ENCODE peak calls at places on chromosomes 16 and 17, in four cellular contexts. One of them, this sample, is unnamed.

GRCh38 chr17:58417300-58418092 is at the start of gene RNF43:
- DNase-seq in activated CD4-positive, alpha-beta T cell treated with anti-CD3 and anti-CD28 coated beads, Interleukin-2, amount 50 U/mL, for 48 hours: peak
- DNase-seq in MM.1S: peak
- DNase-seq in B cell: peak
- DNase-seq in this sample: peak

GRCh38 chr16:58556678-58557077 is 41.4 kb downstream of the SETD6 start:
- DNase-seq in activated CD4-positive, alpha-beta T cell treated with anti-CD3 and anti-CD28 coated beads, Interleukin-2, amount 50 U/mL, for 48 hours: no peak
- DNase-seq in MM.1S: no peak
- DNase-seq in B cell: no peak
- DNase-seq in this sample: no peak

GRCh38 chr16:77660311-77660710 is 62.0 kb upstream of the NUDT7 start:
- DNase-seq in activated CD4-positive, alpha-beta T cell treated with anti-CD3 and anti-CD28 coated beads, Interleukin-2, amount 50 U/mL, for 48 hours: no peak
- DNase-seq in MM.1S: no peak
- DNase-seq in B cell: no peak
- DNase-seq in this sample: no peak

GRCh38 chr17:77358801-77359716 is 218.3 kb downstream of the SEC14L1 start:
- DNase-seq in activated CD4-positive, alpha-beta T cell treated with anti-CD3 and anti-CD28 coated beads, Interleukin-2, amount 50 U/mL, for 48 hours: no peak
- DNase-seq in MM.1S: no peak
- DNase-seq in B cell: no peak
- DNase-seq in this sample: peak

GRCh38 chr17:42408076-42408475 is 15.0 kb downstream of the CAVIN1 start:
- DNase-seq in activated CD4-positive, alpha-beta T cell treated with anti-CD3 and anti-CD28 coated beads, Interleukin-2, amount 50 U/mL, for 48 hours: no peak
- DNase-seq in MM.1S: no peak
- DNase-seq in B cell: no peak
- DNase-seq in this sample: no peak

GRCh38 chr16:14369734-14370598 is 260.1 kb downstream of the PARN start:
- DNase-seq in activated CD4-positive, alpha-beta T cell treated with anti-CD3 and anti-CD28 coated beads, Interleukin-2, amount 50 U/mL, for 48 hours: no peak
- DNase-seq in MM.1S: no peak
- DNase-seq in B cell: no peak
- DNase-seq in this sample: no peak

GRCh38 chr17:65228287-65228686 is 91.1 kb downstream of the RGS9 start:
- DNase-seq in activated CD4-positive, alpha-beta T cell treated with anti-CD3 and anti-CD28 coated beads, Interleukin-2, amount 50 U/mL, for 48 hours: no peak
- DNase-seq in MM.1S: no peak
- DNase-seq in B cell: no peak
- DNase-seq in this sample: no peak

GRCh38 chr17:75774471-75774987 is 9.5 kb upstream of the GALK1 start:
- DNase-seq in activated CD4-positive, alpha-beta T cell treated with anti-CD3 and anti-CD28 coated beads, Interleukin-2, amount 50 U/mL, for 48 hours: no peak
- DNase-seq in MM.1S: no peak
- DNase-seq in B cell: peak
- DNase-seq in this sample: no peak

GRCh38 chr17:66309793-66310192 is 7.4 kb downstream of the PRKCA start:
- DNase-seq in activated CD4-positive, alpha-beta T cell treated with anti-CD3 and anti-CD28 coated beads, Interleukin-2, amount 50 U/mL, for 48 hours: no peak
- DNase-seq in MM.1S: no peak
- DNase-seq in B cell: no peak
- DNase-seq in this sample: no peak

GRCh38 chr17:50268040-50268439 is 6.2 kb upstream of the TMEM92 start:
- DNase-seq in activated CD4-positive, alpha-beta T cell treated with anti-CD3 and anti-CD28 coated beads, Interleukin-2, amount 50 U/mL, for 48 hours: no peak
- DNase-seq in MM.1S: no peak
- DNase-seq in B cell: no peak
- DNase-seq in this sample: no peak

GRCh38 chr17:80446645-80447405 is 29.6 kb downstream of the NPTX1 start:
- DNase-seq in activated CD4-positive, alpha-beta T cell treated with anti-CD3 and anti-CD28 coated beads, Interleukin-2, amount 50 U/mL, for 48 hours: no peak
- DNase-seq in MM.1S: no peak
- DNase-seq in B cell: no peak
- DNase-seq in this sample: no peak

GRCh38 chr17:64388961-64389565 is 1.6 kb downstream of the PECAM1 start:
- DNase-seq in activated CD4-positive, alpha-beta T cell treated with anti-CD3 and anti-CD28 coated beads, Interleukin-2, amount 50 U/mL, for 48 hours: no peak
- DNase-seq in MM.1S: no peak
- DNase-seq in B cell: no peak
- DNase-seq in this sample: no peak

GRCh38 chr17:37176683-37177082 is 199.1 kb upstream of the C17orf78 start:
- DNase-seq in activated CD4-positive, alpha-beta T cell treated with anti-CD3 and anti-CD28 coated beads, Interleukin-2, amount 50 U/mL, for 48 hours: no peak
- DNase-seq in MM.1S: no peak
- DNase-seq in B cell: no peak
- DNase-seq in this sample: no peak

GRCh38 chr16:50259334-50260205 is 6.8 kb upstream of the ADCY7 start:
- DNase-seq in activated CD4-positive, alpha-beta T cell treated with anti-CD3 and anti-CD28 coated beads, Interleukin-2, amount 50 U/mL, for 48 hours: no peak
- DNase-seq in MM.1S: no peak
- DNase-seq in B cell: no peak
- DNase-seq in this sample: no peak

GRCh38 chr16:28538733-28539596 is at the start of gene NUPR1:
- DNase-seq in activated CD4-positive, alpha-beta T cell treated with anti-CD3 and anti-CD28 coated beads, Interleukin-2, amount 50 U/mL, for 48 hours: no peak
- DNase-seq in MM.1S: no peak
- DNase-seq in B cell: no peak
- DNase-seq in this sample: no peak

GRCh38 chr16:11949527-11949926 is 7.7 kb upstream of the NPIPB2 start:
- DNase-seq in activated CD4-positive, alpha-beta T cell treated with anti-CD3 and anti-CD28 coated beads, Interleukin-2, amount 50 U/mL, for 48 hours: no peak
- DNase-seq in MM.1S: peak
- DNase-seq in B cell: peak
- DNase-seq in this sample: peak

GRCh38 chr17:78275355-78275754 is 43.9 kb downstream of the TMEM235 start:
- DNase-seq in activated CD4-positive, alpha-beta T cell treated with anti-CD3 and anti-CD28 coated beads, Interleukin-2, amount 50 U/mL, for 48 hours: no peak
- DNase-seq in MM.1S: no peak
- DNase-seq in B cell: no peak
- DNase-seq in this sample: no peak

GRCh38 chr17:6556121-6557039 is at the start of gene PITPNM3:
- DNase-seq in activated CD4-positive, alpha-beta T cell treated with anti-CD3 and anti-CD28 coated beads, Interleukin-2, amount 50 U/mL, for 48 hours: no peak
- DNase-seq in MM.1S: no peak
- DNase-seq in B cell: peak
- DNase-seq in this sample: peak

GRCh38 chr17:60258313-60258712 is 108.5 kb downstream of the CA4 start:
- DNase-seq in activated CD4-positive, alpha-beta T cell treated with anti-CD3 and anti-CD28 coated beads, Interleukin-2, amount 50 U/mL, for 48 hours: no peak
- DNase-seq in MM.1S: no peak
- DNase-seq in B cell: no peak
- DNase-seq in this sample: no peak

GRCh38 chr16:30185683-30186421 is 2.5 kb downstream of the CORO1A start:
- DNase-seq in activated CD4-positive, alpha-beta T cell treated with anti-CD3 and anti-CD28 coated beads, Interleukin-2, amount 50 U/mL, for 48 hours: peak
- DNase-seq in MM.1S: peak
- DNase-seq in B cell: peak
- DNase-seq in this sample: peak

GRCh38 chr16:56830669-56831068 is 34.3 kb upstream of the SLC12A3 start:
- DNase-seq in activated CD4-positive, alpha-beta T cell treated with anti-CD3 and anti-CD28 coated beads, Interleukin-2, amount 50 U/mL, for 48 hours: no peak
- DNase-seq in MM.1S: no peak
- DNase-seq in B cell: no peak
- DNase-seq in this sample: no peak

GRCh38 chr17:44987194-44987882 is 19.2 kb upstream of the C1QL1 start:
- DNase-seq in activated CD4-positive, alpha-beta T cell treated with anti-CD3 and anti-CD28 coated beads, Interleukin-2, amount 50 U/mL, for 48 hours: no peak
- DNase-seq in MM.1S: no peak
- DNase-seq in B cell: no peak
- DNase-seq in this sample: no peak

GRCh38 chr16:78788276-78788675 is 688.8 kb downstream of the WWOX start:
- DNase-seq in activated CD4-positive, alpha-beta T cell treated with anti-CD3 and anti-CD28 coated beads, Interleukin-2, amount 50 U/mL, for 48 hours: no peak
- DNase-seq in MM.1S: no peak
- DNase-seq in B cell: no peak
- DNase-seq in this sample: no peak